ENCODE peak calls at places on chromosome 12, in ten cellular contexts. C is foreskin keratinocyte; P is activated naive CD8-positive, alpha-beta T cell treated with anti-CD3 and anti-CD28 coated beads, Interleukin-2, amount 10 ng/mL, durations not matched to agents 7 days and 5 days; G is stimulated activated effector memory CD8-positive, alpha-beta T cell treated with anti-CD3 and anti-CD28 coated beads, Interleukin-12 subunit alpha, Interleukin-12 subunit beta, amount 100 ng/mL, for 72 hours; D is stimulated activated naive CD8-positive, alpha-beta T cell treated with anti-CD3 and anti-CD28 coated beads, Interleukin-15, amount 100 ng/mL, for 72 hours; L is activated T-cell treated with anti-CD3 and anti-CD28 coated beads, Interleukin-2, amount 50 U/mL, for 4 hours; X is pancreas; K is mucosa of descending colon; A is lung; F is psoas muscle. T is an unnamed sample.

GRCh38 chr12:93214523-93215289 is 163.0 kb upstream of the NUDT4 start:
- ATAC-seq in L (no peak), X (no peak), A (no peak), G (no peak), F (no peak), C (no peak), P (no peak), D (no peak), K (peak; percentile 89), T (no peak)

GRCh38 chr12:117069926-117070900 is 29.0 kb downstream of the TESC start:
- ATAC-seq in P (no peak), K (peak; percentile 65), X (no peak), G (no peak), F (no peak), L (no peak), A (no peak), D (no peak), C (no peak), T (peak; percentile 53)

GRCh38 chr12:54009171-54010052 is 627 bp downstream of the HOXC8 start:
- ATAC-seq in G (peak; percentile 53), X (no peak), C (peak; percentile 59), D (peak; percentile 30), L (peak; percentile 47), K (no peak), F (peak; percentile 36), P (no peak), A (no peak), T (peak; percentile 26)

GRCh38 chr12:53738834-53739284 is 11.6 kb upstream of the CALCOCO1 start:
- ATAC-seq in G (peak; percentile 75), D (peak; percentile 70), X (no peak), A (no peak), C (no peak), F (no peak), L (peak; percentile 69), P (peak; percentile 10), K (peak; percentile 7), T (no peak)

GRCh38 chr12:49740930-49741881 is at the start of gene TMBIM6:
- ATAC-seq in D (peak; percentile 91), L (peak; percentile 93), G (peak; percentile 94), P (peak; percentile 93), K (peak; percentile 94), F (peak; percentile 94), X (peak; percentile 92), A (peak; percentile 94), C (peak; percentile 95), T (peak; percentile 99)

GRCh38 chr12:39402922-39403321 is 40.0 kb downstream of the KIF21A start:
- ATAC-seq in C (peak; percentile 85), D (peak; percentile 43), K (no peak), L (peak; percentile 77), X (no peak), F (peak; percentile 72), G (peak; percentile 89), A (no peak), P (no peak), T (no peak)

GRCh38 chr12:113002155-113002554 is 23.8 kb downstream of the OAS2 start:
- ATAC-seq in D (no peak), P (no peak), C (no peak), F (no peak), X (peak; percentile 70), L (no peak), K (peak; percentile 52), A (no peak), G (no peak), T (no peak)

GRCh38 chr12:116143883-116144266 is 133.6 kb downstream of the MED13L start:
- ATAC-seq in C (peak; percentile 60), G (peak; percentile 19), A (no peak), K (no peak), X (no peak), P (peak; percentile 38), F (peak; percentile 83), D (peak; percentile 51), L (no peak), T (peak; percentile 55)

GRCh38 chr12:77243345-77243744 is 178.0 kb upstream of the E2F7 start:
- ATAC-seq in L (no peak), C (no peak), G (no peak), K (peak; percentile 95), P (no peak), F (no peak), X (no peak), A (no peak), D (no peak), T (no peak)

GRCh38 chr12:108816652-108817335 is 40.6 kb downstream of the SSH1 start:
- ATAC-seq in G (no peak), F (peak; percentile 69), K (peak; percentile 88), D (no peak), A (no peak), L (no peak), P (no peak), C (no peak), X (no peak), T (no peak)

GRCh38 chr12:89768586-89769482 is 60.2 kb upstream of the ATP2B1 start:
- ATAC-seq in D (peak; percentile 94), L (peak; percentile 87), C (peak; percentile 97), G (peak; percentile 95), K (peak; percentile 94), F (no peak), A (no peak), P (no peak), X (no peak), T (no peak)

GRCh38 chr12:20269352-20270067 is 98.8 kb upstream of the PDE3A start:
- ATAC-seq in L (no peak), D (no peak), C (no peak), A (no peak), X (no peak), F (no peak), K (no peak), P (no peak), G (no peak), T (no peak)

GRCh38 chr12:76083246-76083735 is 1.2 kb downstream of the NAP1L1 start:
- ATAC-seq in K (no peak), F (no peak), X (no peak), A (no peak), G (no peak), P (no peak), C (no peak), L (no peak), D (no peak), T (no peak)

GRCh38 chr12:64681200-64682052 is 71.1 kb downstream of the RASSF3 start:
- ATAC-seq in L (peak; percentile 64), P (peak; percentile 12), D (peak; percentile 81), F (no peak), G (peak; percentile 87), K (no peak), C (no peak), X (no peak), A (no peak), T (no peak)

GRCh38 chr12:65649126-65649525 is 175.2 kb upstream of the HMGA2 start:
- ATAC-seq in L (no peak), D (no peak), F (no peak), K (peak; percentile 100), G (no peak), C (peak; percentile 99), A (peak; percentile 89), X (no peak), P (no peak), T (peak; percentile 58)

GRCh38 chr12:121802843-121803698 is 738 bp upstream of the SETD1B start:
- ATAC-seq in L (peak; percentile 33), D (peak; percentile 78), G (peak; percentile 68), F (peak; percentile 59), C (peak; percentile 47), K (peak; percentile 50), X (peak; percentile 49), P (peak; percentile 67), A (peak; percentile 36), T (peak; percentile 59)

GRCh38 chr12:127108360-127109215 is 1158.4 kb upstream of the TMEM132C start:
- ATAC-seq in L (no peak), D (peak; percentile 80), X (peak; percentile 43), P (no peak), F (no peak), A (no peak), G (peak; percentile 78), C (peak; percentile 83), K (peak; percentile 73), T (peak; percentile 72)

GRCh38 chr12:68794653-68795253 is 13.2 kb upstream of the MDM2 start:
- ATAC-seq in A (no peak), G (peak; percentile 60), D (no peak), F (no peak), L (peak; percentile 38), X (no peak), P (no peak), K (peak; percentile 19), C (peak; percentile 99), T (no peak)

GRCh38 chr12:116299064-116299463 is 21.6 kb upstream of the MED13L start:
- ATAC-seq in X (peak; percentile 81), K (peak; percentile 60), G (no peak), D (no peak), C (no peak), A (no peak), F (no peak), P (no peak), L (no peak), T (no peak)

GRCh38 chr12:19584734-19585133 is 145.4 kb downstream of the AEBP2 start:
- ATAC-seq in D (no peak), A (no peak), K (no peak), L (peak; percentile 25), P (no peak), G (peak; percentile 95), C (no peak), F (no peak), X (no peak), T (no peak)

GRCh38 chr12:55816876-55817351 is 610 bp downstream of the SARNP start:
- ATAC-seq in P (no peak), L (no peak), C (no peak), F (peak; percentile 22), G (no peak), X (peak; percentile 17), D (no peak), A (no peak), K (no peak), T (no peak)

GRCh38 chr12:16807731-16808130 is 201.8 kb upstream of the LMO3 start:
- ATAC-seq in L (no peak), C (no peak), X (no peak), D (no peak), A (no peak), P (no peak), F (no peak), G (no peak), K (no peak), T (no peak)

GRCh38 chr12:6352198-6353173 is 10.6 kb upstream of the TNFRSF1A start:
- ATAC-seq in C (no peak), A (no peak), P (no peak), X (no peak), G (no peak), F (no peak), K (peak; percentile 8), L (no peak), D (no peak), T (peak; percentile 25)

GRCh38 chr12:49809369-49810158 is 18.6 kb downstream of the NCKAP5L start:
- ATAC-seq in L (no peak), C (no peak), F (peak; percentile 65), K (peak; percentile 47), G (no peak), D (no peak), A (peak; percentile 69), X (no peak), P (no peak), T (peak; percentile 65)

GRCh38 chr12:21877583-21877982 is 63.6 kb downstream of the ABCC9 start:
- ATAC-seq in K (no peak), A (peak; percentile 27), L (no peak), G (no peak), X (no peak), P (no peak), D (no peak), C (no peak), F (no peak), T (no peak)

GRCh38 chr12:118193958-118194357 is 58.0 kb downstream of the PEBP1 start:
- ATAC-seq in D (no peak), X (no peak), K (no peak), L (no peak), G (no peak), P (no peak), A (no peak), C (no peak), F (no peak), T (no peak)

GRCh38 chr12:1505151-1505450 is 89.3 kb downstream of the FBXL14 start:
- ATAC-seq in F (no peak), C (no peak), K (no peak), G (no peak), X (no peak), P (no peak), D (no peak), L (no peak), A (no peak), T (no peak)

GRCh38 chr12:120261951-120262851 is 3.3 kb downstream of the PXN start:
- ATAC-seq in K (peak; percentile 52), L (peak; percentile 36), P (peak; percentile 55), C (peak; percentile 83), F (no peak), G (peak; percentile 62), D (peak; percentile 72), X (no peak), A (no peak), T (no peak)